ENCODE peak calls at places on chromosomes 16 and 17, in five cellular contexts. F is stimulated activated CD8-positive, alpha-beta memory T cell treated with anti-CD3 and anti-CD28 coated beads, Interleukin-7, amount 100 ng/mL, for 1 hour; J is effector memory CD4-positive, alpha-beta T cell; N is left ventricle myocardium inferior; E is ovary. D is an unnamed sample.

GRCh38 chr16:30805370-30806169 is 18.6 kb upstream of the ZNF629 start:
- DNase-seq in F (peak), J (peak), N (peak), E (peak), D (peak)

GRCh38 chr17:62907961-62908360 is 58.1 kb upstream of the TANC2 start:
- DNase-seq in F (no peak), J (no peak), N (no peak), E (no peak), D (no peak)

GRCh38 chr16:866252-866651 is 65.7 kb upstream of the GNG13 start:
- DNase-seq in F (no peak), J (no peak), N (no peak), E (no peak), D (no peak)

GRCh38 chr17:82021728-82022309 is 859 bp downstream of the CENPX start:
- DNase-seq in F (no peak), J (no peak), N (no peak), E (no peak), D (no peak)

GRCh38 chr16:70561623-70562022 is 38.0 kb downstream of the SF3B3 start:
- DNase-seq in F (no peak), J (no peak), N (no peak), E (no peak), D (no peak)

GRCh38 chr16:30351001-30351441 is 4.1 kb downstream of the CD2BP2 start:
- DNase-seq in F (no peak), J (no peak), N (no peak), E (no peak), D (no peak)

GRCh38 chr17:38415250-38416194 is 12.7 kb upstream of the ARHGAP23 start:
- DNase-seq in F (no peak), J (no peak), N (no peak), E (no peak), D (peak)

GRCh38 chr17:81196505-81197408 is 26.0 kb downstream of the CEP131 start:
- DNase-seq in F (no peak), J (no peak), N (no peak), E (no peak), D (no peak)

GRCh38 chr17:28160610-28161009 is 118.1 kb downstream of the NLK start:
- DNase-seq in F (no peak), J (no peak), N (no peak), E (no peak), D (no peak)

GRCh38 chr16:74749291-74750055 is 25.1 kb downstream of the FA2H start:
- DNase-seq in F (no peak), J (no peak), N (no peak), E (no peak), D (no peak)

GRCh38 chr17:64130559-64131001 is 636 bp upstream of the ERN1 start:
- DNase-seq in F (no peak), J (peak), N (no peak), E (peak), D (no peak)

GRCh38 chr17:15490634-15491261 is 23.3 kb upstream of the CDRT4 start:
- DNase-seq in F (no peak), J (no peak), N (peak), E (no peak), D (no peak)

GRCh38 chr17:6098466-6099180 is 28.4 kb downstream of the WSCD1 start:
- DNase-seq in F (no peak), J (no peak), N (peak), E (no peak), D (no peak)

GRCh38 chr16:85463672-85464071 is 149.4 kb upstream of the GSE1 start:
- DNase-seq in F (no peak), J (no peak), N (no peak), E (no peak), D (no peak)

GRCh38 chr17:82019905-82020873 is 2.5 kb downstream of the CENPX start:
- DNase-seq in F (peak), J (peak), N (peak), E (peak), D (no peak)

GRCh38 chr17:32755045-32755805 is 121.7 kb downstream of the MYO1D start:
- DNase-seq in F (no peak), J (no peak), N (no peak), E (no peak), D (peak)

GRCh38 chr17:45646288-45646988 is 137.7 kb upstream of the CRHR1 start:
- DNase-seq in F (no peak), J (no peak), N (no peak), E (no peak), D (no peak)

GRCh38 chr17:30248786-30249185 is 13.3 kb upstream of the SLC6A4 start:
- DNase-seq in F (no peak), J (no peak), N (no peak), E (no peak), D (no peak)

GRCh38 chr16:11094075-11094593 is 149.8 kb downstream of the CLEC16A start:
- DNase-seq in F (no peak), J (no peak), N (no peak), E (peak), D (no peak)

GRCh38 chr16:87017388-87018012 is 299.7 kb downstream of the C16orf95 start:
- DNase-seq in F (no peak), J (no peak), N (no peak), E (no peak), D (no peak)

GRCh38 chr17:68519911-68520310 is 7.7 kb downstream of the PRKAR1A start:
- DNase-seq in F (no peak), J (no peak), N (peak), E (no peak), D (no peak)

GRCh38 chr16:56399047-56399446 is 26.3 kb downstream of the AMFR start:
- DNase-seq in F (no peak), J (no peak), N (no peak), E (no peak), D (no peak)

GRCh38 chr17:44807817-44808155 is 22.3 kb downstream of the GJC1 start:
- DNase-seq in F (no peak), J (no peak), N (no peak), E (no peak), D (no peak)

GRCh38 chr17:80501739-80502577 is 25.6 kb upstream of the NPTX1 start:
- DNase-seq in F (no peak), J (no peak), N (no peak), E (no peak), D (no peak)

GRCh38 chr17:62902573-62903229 is 63.3 kb upstream of the TANC2 start:
- DNase-seq in F (no peak), J (no peak), N (no peak), E (no peak), D (no peak)

GRCh38 chr16:75550211-75550662 is 5.8 kb downstream of the TMEM231 start:
- DNase-seq in F (no peak), J (no peak), N (no peak), E (no peak), D (no peak)

GRCh38 chr17:15463363-15463762 is 4.1 kb downstream of the CDRT4 start:
- DNase-seq in F (no peak), J (no peak), N (peak), E (peak), D (no peak)

GRCh38 chr17:82859431-82860403 is 19.9 kb upstream of the ZNF750 start:
- DNase-seq in F (no peak), J (peak), N (no peak), E (no peak), D (no peak)

GRCh38 chr17:72432143-72432604 is 311.4 kb downstream of the SOX9 start:
- DNase-seq in F (no peak), J (no peak), N (no peak), E (no peak), D (no peak)

GRCh38 chr17:19242323-19242722 is 5.2 kb downstream of the EPN2 start:
- DNase-seq in F (no peak), J (no peak), N (no peak), E (no peak), D (no peak)

GRCh38 chr17:44197980-44198720 is 1.5 kb downstream of the ATXN7L3 start:
- DNase-seq in F (no peak), J (peak), N (no peak), E (peak), D (no peak)

GRCh38 chr17:57494446-57494845 is 238.1 kb downstream of the MSI2 start:
- DNase-seq in F (no peak), J (no peak), N (no peak), E (no peak), D (no peak)

GRCh38 chr16:51402239-51402638 is 251.2 kb upstream of the SALL1 start:
- DNase-seq in F (no peak), J (no peak), N (no peak), E (no peak), D (no peak)

GRCh38 chr16:57802635-57803412 is 533 bp upstream of the KIFC3 start:
- DNase-seq in F (no peak), J (no peak), N (no peak), E (no peak), D (no peak)

GRCh38 chr16:66167564-66168291 is 198.8 kb upstream of the CDH5 start:
- DNase-seq in F (no peak), J (no peak), N (no peak), E (peak), D (no peak)

GRCh38 chr17:44633998-44634397 is 22.3 kb upstream of the MEIOC start:
- DNase-seq in F (no peak), J (no peak), N (no peak), E (no peak), D (no peak)

GRCh38 chr16:87927195-87927562 is 9.2 kb downstream of the CA5A start:
- DNase-seq in F (no peak), J (no peak), N (no peak), E (no peak), D (no peak)